ENCODE peak calls at places on chromosomes 3 and 15, in four cellular contexts. N is H54, M is GM23248, Y is AG04450. J is an unnamed sample.

GRCh38 chr15:71237456-71238188 is 122.4 kb downstream of the THSD4 start:
- DNase-seq in N (peak; percentile 86), M (peak; percentile 100), Y (peak; percentile 51), J (no peak)

GRCh38 chr3:187025254-187025655 is 94.9 kb downstream of the ST6GAL1 start:
- DNase-seq in Y (no peak), M (no peak), N (no peak), J (no peak)

GRCh38 chr15:69160141-69160975 is at the start of gene GLCE:
- DNase-seq in Y (peak; percentile 91), N (peak; percentile 85), M (peak; percentile 98), J (peak; percentile 86)

GRCh38 chr3:127052121-127052561 is 69.2 kb downstream of the PLXNA1 start:
- DNase-seq in N (no peak), Y (no peak), M (peak; percentile 30), J (no peak)

GRCh38 chr15:51255533-51255932 is 82.9 kb downstream of the CYP19A1 start:
- DNase-seq in Y (no peak), N (no peak), M (no peak), J (no peak)

GRCh38 chr15:33581032-33581431 is 270.3 kb downstream of the RYR3 start:
- DNase-seq in N (no peak), Y (no peak), M (peak; percentile 73), J (no peak)

GRCh38 chr15:71080705-71081104 is 34.6 kb upstream of the THSD4 start:
- DNase-seq in N (no peak), Y (peak; percentile 85), M (peak; percentile 96), J (peak; percentile 3)

GRCh38 chr15:32733276-32733675 is 15.5 kb downstream of the GREM1 start:
- DNase-seq in N (no peak), M (peak; percentile 25), Y (no peak), J (no peak)

GRCh38 chr15:58632789-58633188 is 116.7 kb downstream of the ADAM10 start:
- DNase-seq in N (no peak), Y (no peak), M (no peak), J (no peak)

GRCh38 chr3:6062226-6063187 is 798.4 kb upstream of the GRM7 start:
- DNase-seq in Y (no peak), N (no peak), M (no peak), J (no peak)